ENCODE peak calls at places on chromosomes 13 and 19, in ten cellular contexts. L is tibial nerve, A is HepG2, V is uterus, H is suprapubic skin, E is breast epithelium, O is body of pancreas, U is A549, N is NB4, T is lower leg skin. C is an unnamed sample.

GRCh38 chr13:83992566-83993358 is 110.5 kb upstream of the SLITRK1 start:
- DNase-seq in L (no peak), A (no peak), V (no peak), H (no peak), E (no peak), O (no peak), U (no peak), N (no peak), T (no peak), C (no peak)

GRCh38 chr19:50261446-50261970 is 58.1 kb downstream of the MYH14 start:
- DNase-seq in L (no peak), A (no peak), V (no peak), H (no peak), E (no peak), O (no peak), U (no peak), N (no peak), T (no peak), C (no peak)

GRCh38 chr13:20738616-20739015 is 35.1 kb downstream of the IL17D start:
- DNase-seq in L (no peak), A (no peak), V (no peak), H (no peak), E (no peak), O (no peak), U (no peak), N (no peak), T (no peak), C (no peak)

GRCh38 chr19:14672043-14672872 is 2.4 kb downstream of the ADGRE3 start:
- DNase-seq in L (no peak), A (no peak), V (no peak), H (no peak), E (no peak), O (no peak), U (no peak), N (peak), T (peak), C (no peak)

GRCh38 chr13:37656247-37656940 is 57.8 kb upstream of the POSTN start:
- DNase-seq in L (no peak), A (no peak), V (no peak), H (no peak), E (no peak), O (no peak), U (peak), N (no peak), T (no peak), C (peak)

GRCh38 chr19:42762782-42763181 is 2.7 kb downstream of the PSG8 start:
- DNase-seq in L (no peak), A (no peak), V (no peak), H (no peak), E (no peak), O (no peak), U (no peak), N (no peak), T (no peak), C (no peak)

GRCh38 chr19:42468273-42468796 is 25.6 kb upstream of the CXCL17 start:
- DNase-seq in L (no peak), A (no peak), V (no peak), H (no peak), E (no peak), O (no peak), U (peak), N (no peak), T (peak), C (peak)

GRCh38 chr19:1141944-1142343 is 32.1 kb downstream of the SBNO2 start:
- DNase-seq in L (no peak), A (peak), V (no peak), H (no peak), E (no peak), O (no peak), U (no peak), N (no peak), T (no peak), C (no peak)

GRCh38 chr13:111437856-111438547 is 117.6 kb downstream of the TEX29 start:
- DNase-seq in L (no peak), A (no peak), V (no peak), H (no peak), E (no peak), O (no peak), U (no peak), N (no peak), T (no peak), C (no peak)

GRCh38 chr13:23292596-23292995 is 111.8 kb downstream of the SGCG start:
- DNase-seq in L (no peak), A (no peak), V (no peak), H (no peak), E (no peak), O (no peak), U (no peak), N (no peak), T (no peak), C (no peak)

GRCh38 chr19:5369962-5370367 is 29.4 kb upstream of the PTPRS start:
- DNase-seq in L (no peak), A (peak), V (peak), H (no peak), E (no peak), O (peak), U (peak), N (peak), T (peak), C (no peak)

GRCh38 chr13:98761126-98761978 is 8.9 kb upstream of the SLC15A1 start:
- DNase-seq in L (no peak), A (peak), V (no peak), H (no peak), E (no peak), O (no peak), U (no peak), N (peak), T (peak), C (peak)

GRCh38 chr13:95643814-95644598 is 500 bp downstream of the DZIP1 start:
- DNase-seq in L (no peak), A (peak), V (peak), H (peak), E (no peak), O (peak), U (peak), N (no peak), T (no peak), C (peak)

GRCh38 chr13:95643009-95643408 is 1.5 kb downstream of the DZIP1 start:
- DNase-seq in L (no peak), A (no peak), V (no peak), H (no peak), E (no peak), O (no peak), U (no peak), N (no peak), T (no peak), C (no peak)

GRCh38 chr13:95643471-95643813 is 1.1 kb downstream of the DZIP1 start:
- DNase-seq in L (no peak), A (peak), V (peak), H (no peak), E (no peak), O (no peak), U (peak), N (no peak), T (no peak), C (no peak)

GRCh38 chr13:95641961-95642621 is 2.4 kb downstream of the DZIP1 start:
- DNase-seq in L (no peak), A (peak), V (peak), H (no peak), E (no peak), O (peak), U (no peak), N (no peak), T (no peak), C (no peak)

DNA sequence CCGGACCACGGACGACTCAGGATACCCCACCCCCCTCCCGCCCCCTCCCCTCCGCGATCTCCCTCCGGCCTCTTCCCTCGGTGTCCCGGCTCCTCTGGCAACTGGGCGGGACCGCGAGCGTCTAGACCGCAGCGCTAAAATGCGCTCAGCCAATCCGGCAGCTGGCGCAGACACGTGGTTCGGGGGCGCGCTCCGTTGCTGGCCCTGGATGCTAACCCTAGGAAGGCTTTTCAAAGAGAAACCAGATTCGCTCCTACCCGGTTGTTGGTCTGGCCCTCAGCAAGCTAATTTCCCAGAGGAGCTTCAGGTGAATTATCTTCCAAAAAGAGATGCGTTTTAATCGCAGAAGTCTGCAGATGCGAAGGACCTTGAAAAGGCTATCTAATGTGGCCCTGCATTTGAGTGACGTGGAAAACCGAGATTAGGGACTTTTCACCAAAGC is at the start of gene DZIP1:
- DNase-seq in L (peak), A (peak), V (peak), H (peak), E (peak), O (peak), U (peak), N (no peak), T (peak), C (peak)
- TF ChIP-seq POLR2A in L (no peak), A (peak), V (peak), H (no peak), E (no peak), O (peak), U (peak), N (no peak), T (no peak), C (peak)

DNA sequence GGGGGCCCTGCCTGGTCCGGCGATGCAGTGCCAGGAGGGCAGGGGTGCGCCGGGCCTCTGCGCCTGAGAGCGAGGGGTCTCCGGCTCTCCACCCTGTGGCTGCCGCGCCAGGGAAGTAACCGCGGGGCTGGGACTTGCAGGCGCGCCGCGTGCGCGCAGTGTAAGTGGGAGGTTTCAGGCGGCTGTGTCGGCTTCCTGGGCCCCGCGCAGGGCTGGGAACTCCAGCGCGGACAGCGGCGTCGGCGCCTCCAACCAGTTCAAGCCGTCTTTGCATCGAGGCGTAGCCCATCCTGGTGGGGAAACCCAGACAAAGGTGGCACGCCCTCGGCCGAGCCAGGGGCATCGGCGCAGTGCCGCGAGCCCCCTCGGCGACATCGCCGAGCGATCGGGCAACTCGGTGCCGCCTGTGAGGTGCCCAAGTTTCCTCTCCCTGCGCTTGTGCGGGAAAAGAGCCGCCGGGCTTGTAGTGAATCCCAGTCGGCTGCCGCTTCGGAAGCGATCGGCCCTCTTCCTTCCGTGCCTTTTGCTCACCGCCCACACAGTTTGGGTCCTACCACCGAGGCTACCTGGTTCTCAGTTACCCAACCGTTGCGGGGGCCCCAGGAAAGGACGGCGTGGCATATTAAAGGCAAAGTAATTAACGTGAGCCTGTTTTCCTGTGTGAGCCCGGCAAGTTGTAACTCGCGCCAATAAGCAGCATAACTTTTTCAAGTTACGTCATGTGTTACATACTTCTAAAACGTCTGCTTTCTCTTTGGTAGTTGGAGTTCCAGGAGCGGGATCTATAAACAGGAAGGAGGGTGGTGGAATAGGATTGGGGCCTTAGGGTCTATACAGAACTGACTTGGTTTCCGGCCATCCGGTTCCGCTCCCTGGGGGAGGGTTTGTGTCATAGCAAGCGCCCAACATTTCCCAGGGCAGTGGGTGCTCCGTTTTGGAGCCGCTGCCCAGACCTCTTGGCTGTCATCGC is 1.2 kb downstream of the LRCH1 start:
- DNase-seq in L (peak), A (peak), V (peak), H (peak), E (peak), O (peak), U (peak), N (peak), T (peak), C (peak)
- TF ChIP-seq POLR2A in L (peak), A (no peak), V (peak), H (no peak), E (no peak), O (peak), U (no peak), N (peak), T (no peak), C (no peak)

GRCh38 chr13:26557393-26558073 is at the start of gene WASF3:
- DNase-seq in L (peak), A (peak), V (peak), H (peak), E (peak), O (peak), U (peak), N (peak), T (peak), C (peak)
- TF ChIP-seq POLR2A in L (peak), A (peak), V (peak), H (no peak), E (no peak), O (peak), U (no peak), N (no peak), T (no peak), C (peak)

DNA sequence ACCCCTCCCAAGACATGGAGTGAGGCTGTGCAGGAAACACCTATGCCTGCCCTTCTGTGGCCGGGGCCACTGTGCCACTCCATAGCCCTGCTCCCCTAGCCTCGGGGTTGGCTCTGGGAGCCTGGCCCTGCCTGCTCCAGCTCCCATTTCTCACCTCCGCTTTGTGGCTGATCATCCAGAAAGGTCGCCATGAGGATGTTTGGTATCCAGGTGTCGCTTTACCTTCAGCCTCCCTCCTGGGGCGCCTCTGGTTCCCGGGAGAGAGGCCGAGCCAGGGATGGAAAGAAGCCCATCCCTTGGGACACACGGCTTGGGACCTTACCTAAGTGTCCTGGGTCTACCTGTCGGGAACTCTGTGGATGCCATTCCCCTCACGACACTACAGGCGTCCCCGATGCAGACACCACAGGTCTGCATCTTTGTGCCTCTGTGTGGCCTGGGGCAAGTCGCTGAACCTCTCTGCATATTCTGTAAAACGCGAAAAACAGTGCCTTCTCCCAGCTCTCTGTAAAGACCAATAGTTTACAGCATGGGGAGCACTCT is 3.4 kb upstream of the MCF2L start:
- DNase-seq in L (no peak), A (no peak), V (no peak), H (peak), E (no peak), O (peak), U (no peak), N (no peak), T (no peak), C (no peak)
- TF ChIP-seq POLR2A in L (no peak), A (no peak), V (no peak), H (no peak), E (no peak), O (no peak), U (no peak), N (no peak), T (no peak), C (no peak)